ENCODE peak calls at places on chromosomes 11 and 22, in five cellular contexts. M, J, D, V and F are unnamed samples.

GRCh38 chr11:85823816-85824215 is 12.9 kb upstream of the SYTL2 start:
- DNase-seq in M (no peak), D (no peak), V (no peak), J (no peak), F (no peak)

GRCh38 chr11:36073411-36074203 is 129.7 kb downstream of the LDLRAD3 start:
- DNase-seq in V (no peak), D (peak), J (peak), M (no peak), F (no peak)

GRCh38 chr11:2416765-2417164 is 16.2 kb downstream of the TSSC4 start:
- DNase-seq in V (no peak), J (no peak), D (no peak), M (no peak), F (no peak)

GRCh38 chr11:27700351-27701261 is at the start of gene BDNF:
- DNase-seq in J (no peak), M (peak), D (peak), V (peak), F (no peak)

GRCh38 chr11:102661040-102661439 is 35.9 kb upstream of the MMP20 start:
- DNase-seq in V (no peak), J (no peak), D (no peak), M (no peak), F (no peak)

GRCh38 chr11:86931059-86931964 is 23.9 kb downstream of the FZD4 start:
- DNase-seq in V (no peak), M (no peak), J (no peak), D (no peak), F (no peak)

GRCh38 chr11:79377399-79377798 is 63.4 kb downstream of the TENM4 start:
- DNase-seq in V (no peak), D (no peak), J (no peak), M (no peak), F (no peak)

GRCh38 chr22:31637938-31638618 is 23.9 kb downstream of the PISD start:
- DNase-seq in V (peak), D (peak), J (no peak), M (no peak), F (peak)

GRCh38 chr11:9264381-9265210 is 554 bp downstream of the DENND5A start:
- DNase-seq in D (peak), V (peak), J (peak), M (peak), F (peak)

GRCh38 chr11:1081601-1082311 is 7.1 kb downstream of the MUC2 start:
- DNase-seq in M (no peak), D (no peak), V (no peak), J (no peak), F (no peak)

GRCh38 chr22:24875862-24876506 is 70.0 kb downstream of the SGSM1 start:
- DNase-seq in D (peak), M (no peak), V (peak), J (no peak), F (peak)

GRCh38 chr11:2691355-2691761 is 8.4 kb downstream of the KCNQ1OT1 start:
- DNase-seq in V (no peak), J (no peak), D (no peak), M (peak), F (no peak)

GRCh38 chr22:27648074-27648473 is 153.5 kb downstream of the MN1 start:
- DNase-seq in J (no peak), M (no peak), V (no peak), D (no peak), F (no peak)

GRCh38 chr11:13118194-13118593 is 109.1 kb downstream of the RASSF10 start:
- DNase-seq in J (no peak), D (peak), V (no peak), M (no peak), F (no peak)

GRCh38 chr11:70698871-70699270 is 300.5 kb downstream of the CTTN start:
- DNase-seq in J (no peak), M (peak), V (no peak), D (no peak), F (no peak)

GRCh38 chr11:95937358-95937757 is 13.5 kb upstream of the MTMR2 start:
- DNase-seq in J (no peak), D (no peak), V (no peak), M (no peak), F (no peak)

GRCh38 chr11:8937159-8937558 is 4.4 kb upstream of the C11orf16 start:
- DNase-seq in V (peak), D (no peak), M (no peak), J (no peak), F (no peak)

GRCh38 chr22:43263645-43264514 is 76.9 kb upstream of the TTLL12 start:
- DNase-seq in J (peak), M (peak), D (peak), V (peak), F (peak)

GRCh38 chr22:30556388-30556787 is 9.8 kb upstream of the SEC14L6 start:
- DNase-seq in V (no peak), J (no peak), D (no peak), M (no peak), F (no peak)

GRCh38 chr22:19827341-19828034 is 27.2 kb downstream of the GNB1L start:
- DNase-seq in D (no peak), J (no peak), M (no peak), V (no peak), F (no peak)

GRCh38 chr11:131966667-131967066 is 596.3 kb downstream of the NTM start:
- DNase-seq in M (no peak), J (no peak), V (no peak), D (no peak), F (no peak)

GRCh38 chr22:48496987-48497650 is 1330.6 kb downstream of the BRD1 start:
- DNase-seq in M (peak), V (no peak), J (no peak), D (no peak), F (no peak)

GRCh38 chr22:17629646-17630045 is 1.1 kb upstream of the ATP6V1E1 start:
- DNase-seq in D (no peak), J (no peak), V (no peak), M (no peak), F (peak)

GRCh38 chr11:68773521-68774187 is 22.3 kb upstream of the TESMIN start:
- DNase-seq in M (no peak), D (peak), V (no peak), J (no peak), F (no peak)

GRCh38 chr11:64796047-64796756 is 6.8 kb downstream of the MAP4K2 start:
- DNase-seq in V (no peak), M (no peak), J (no peak), D (no peak), F (no peak)

GRCh38 chr22:22721681-22722309 is 77.4 kb downstream of the GGTLC2 start:
- DNase-seq in J (no peak), M (no peak), V (peak), D (peak), F (peak)

GRCh38 chr22:28896611-28897010 is 13.2 kb downstream of the ZNRF3 start:
- DNase-seq in D (no peak), V (no peak), J (no peak), M (no peak), F (peak)

GRCh38 chr22:28900379-28900778 is 17.0 kb downstream of the ZNRF3 start:
- DNase-seq in J (no peak), V (no peak), M (no peak), D (no peak), F (no peak)

GRCh38 chr22:28894793-28895192 is 11.4 kb downstream of the ZNRF3 start:
- DNase-seq in J (no peak), D (no peak), V (no peak), M (no peak), F (no peak)

GRCh38 chr22:28899199-28899853 is 16.0 kb downstream of the ZNRF3 start:
- DNase-seq in D (no peak), M (no peak), V (no peak), J (no peak), F (no peak)

GRCh38 chr22:28898233-28898629 is 14.9 kb downstream of the ZNRF3 start:
- DNase-seq in D (no peak), M (no peak), J (no peak), V (no peak), F (no peak)
- TF ChIP-seq CTCF in D (no peak), M (no peak), J (no peak), V (no peak), F (no peak)

GRCh38 chr11:134014502-134014901 is 54.4 kb upstream of the JAM3 start:
- DNase-seq in V (no peak), M (no peak), J (no peak), D (peak), F (peak)
- TF ChIP-seq CTCF in V (no peak), M (peak), J (peak), D (no peak), F (peak)

GRCh38 chr11:110712643-110713468 is 619 bp upstream of the ARHGAP20 start:
- DNase-seq in V (peak), J (peak), M (no peak), D (peak), F (no peak)
- TF ChIP-seq CTCF in V (no peak), J (peak), M (no peak), D (peak), F (no peak)

DNA sequence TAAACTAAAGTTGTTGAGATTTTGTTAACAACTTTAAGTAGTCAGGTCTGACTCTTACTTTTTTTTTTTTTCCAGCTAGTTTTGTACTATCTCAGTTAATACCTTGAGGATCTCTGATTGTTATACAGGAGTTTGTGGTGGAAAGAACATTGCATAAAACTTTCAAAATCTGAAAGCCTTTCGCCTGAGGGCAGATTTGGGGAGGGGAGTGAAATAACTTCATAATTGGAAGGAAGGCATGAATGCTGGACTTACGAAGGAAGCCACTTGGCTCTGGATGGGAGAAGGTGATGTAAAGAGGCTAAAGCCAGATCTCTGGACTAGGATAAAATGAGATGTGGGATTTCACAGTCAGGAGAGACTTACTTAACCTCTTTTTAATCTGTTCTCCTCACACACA is 18.2 kb upstream of the FAT3 start:
- DNase-seq in D (no peak), M (no peak), V (no peak), J (no peak), F (no peak)
- TF ChIP-seq CTCF in D (no peak), M (no peak), V (no peak), J (no peak), F (no peak)

GRCh38 chr11:66956689-66957290 is 1.4 kb downstream of the PC start:
- DNase-seq in M (no peak), D (peak), V (peak), J (no peak), F (peak)
- TF ChIP-seq CTCF in M (no peak), D (peak), V (no peak), J (peak), F (no peak)

DNA sequence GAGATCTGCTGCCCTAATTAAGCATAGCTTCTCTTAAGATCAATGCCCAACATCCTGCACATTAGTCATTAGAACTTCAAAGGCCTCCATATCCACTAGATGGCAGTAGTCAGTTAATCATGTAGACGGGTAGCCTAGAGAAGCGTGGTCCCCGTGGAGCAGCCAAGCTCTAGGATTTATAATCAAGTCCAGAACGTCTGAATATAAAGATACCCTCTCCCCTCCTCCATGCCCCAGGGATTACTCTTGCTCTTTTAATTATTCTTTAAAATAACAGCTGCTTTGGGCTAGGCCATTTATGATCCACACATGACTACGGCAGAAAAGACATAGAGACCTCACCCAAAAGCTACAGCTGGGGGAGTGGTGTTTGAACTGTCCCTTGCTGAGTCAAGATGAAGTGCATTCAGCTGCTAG is 327.6 kb upstream of the PLET1 start:
- DNase-seq in V (peak), J (peak), M (no peak), D (peak), F (peak)
- TF ChIP-seq CTCF in V (peak), J (peak), M (peak), D (peak), F (peak)

DNA sequence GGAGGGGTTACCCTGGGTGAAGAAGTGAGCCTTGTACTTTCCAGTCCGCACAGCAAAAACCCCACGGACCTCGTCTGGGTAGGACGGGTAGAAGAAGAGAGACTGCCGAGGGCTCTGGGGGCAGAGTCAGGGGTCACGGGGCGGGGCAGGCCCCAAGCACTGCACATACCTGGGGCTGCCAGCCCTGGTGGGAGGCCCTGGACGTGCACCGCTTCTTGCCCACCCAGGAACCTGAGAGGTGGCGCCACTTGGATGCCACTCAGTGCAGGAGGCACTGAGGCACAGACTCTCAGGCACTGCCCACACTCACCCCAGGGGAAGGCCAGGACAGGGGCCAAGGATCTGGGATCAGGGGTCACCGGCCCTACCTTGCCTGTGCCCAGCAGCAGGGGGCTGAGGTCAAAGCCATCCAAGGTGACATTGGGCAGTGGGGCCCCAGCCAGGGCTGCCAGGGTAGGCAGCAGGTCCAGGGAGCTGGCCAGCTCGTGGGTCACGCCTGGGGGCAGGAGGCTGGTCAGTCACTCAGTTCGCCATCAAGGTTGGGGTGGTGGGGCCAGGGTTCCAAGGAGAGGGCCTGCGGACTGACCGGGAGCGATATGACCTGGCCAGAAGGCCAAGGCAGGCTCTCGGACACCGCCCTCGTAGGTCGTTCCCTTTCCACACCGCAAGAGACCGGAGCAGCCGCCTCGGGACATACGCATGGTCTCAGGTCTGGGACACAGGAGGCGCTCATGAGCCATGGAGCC is 2.2 kb downstream of the ARSA start:
- DNase-seq in M (no peak), V (no peak), D (no peak), J (no peak), F (no peak)
- TF ChIP-seq CTCF in M (no peak), V (no peak), D (no peak), J (no peak), F (peak)

DNA sequence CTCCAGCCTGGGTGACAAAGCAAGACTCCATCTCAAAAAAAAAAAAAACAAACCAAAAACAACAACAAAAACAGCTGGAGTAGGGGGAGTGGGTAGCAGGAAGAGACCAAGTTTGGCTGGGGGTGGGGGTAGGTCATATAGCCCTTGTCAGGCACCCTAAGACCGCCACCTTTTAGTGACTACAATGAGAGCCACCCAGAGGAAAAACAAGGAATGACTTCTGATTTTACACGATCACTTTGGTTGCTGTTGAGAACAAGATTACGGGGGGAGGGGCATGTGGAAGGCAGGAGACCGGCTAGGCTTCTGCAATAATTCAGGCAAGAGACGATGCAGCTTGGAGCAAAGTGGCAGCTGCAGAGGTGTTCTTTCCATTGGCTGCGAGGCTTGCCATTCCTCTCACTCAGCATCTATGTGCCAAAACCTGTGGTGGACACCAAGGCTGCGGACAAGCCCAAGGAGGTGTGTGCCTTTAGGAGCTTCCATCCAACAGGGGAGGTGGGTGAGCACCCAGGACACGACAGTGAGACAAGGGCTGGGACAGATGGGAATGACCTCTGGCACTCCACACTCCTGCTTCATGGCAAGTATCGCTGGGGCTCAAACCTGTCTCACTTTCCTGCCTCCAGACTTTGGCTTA is 1.7 kb downstream of the RPS19BP1 start:
- DNase-seq in V (no peak), J (peak), D (peak), M (no peak), F (peak)
- TF ChIP-seq CTCF in V (peak), J (peak), D (peak), M (no peak), F (peak)